ENCODE peak calls at places on chromosome 6, in ten cellular contexts. A is stimulated activated CD4-positive, alpha-beta T cell treated with anti-CD3 and anti-CD28 coated beads, Interleukin-12 subunit alpha, Interleukin-12 subunit beta, amount 100 ng/mL, for 48 hours; J is A549; D is activated T-helper 1 cell treated with anti-CD3 and anti-CD28 coated beads, Interleukin-2, amount 50 U/mL, for 16 hours; C is activated naive CD4-positive, alpha-beta T cell treated with anti-CD3 and anti-CD28 coated beads, Interleukin-2, amount 50 U/mL, for 16 hours; Z is iPS-NIHi11; E is SHP77; N is CD8-positive, alpha-beta T cell; L is dorsolateral prefrontal cortex; S is GF-D8. U is an unnamed sample.

GRCh38 chr6:165875946-165876345 is 212.9 kb upstream of the PDE10A start:
- DNase-seq in C (no peak), N (no peak), J (no peak), L (no peak), A (no peak), S (no peak), E (no peak), D (no peak), Z (no peak), U (no peak)

GRCh38 chr6:14727494-14728395 is 518.1 kb upstream of the JARID2 start:
- DNase-seq in E (no peak), A (no peak), C (no peak), D (no peak), S (peak; percentile 77), Z (no peak), J (no peak), L (no peak), N (no peak), U (no peak)

GRCh38 chr6:163605388-163606097 is 191.0 kb downstream of the QKI start:
- DNase-seq in N (no peak), E (no peak), C (no peak), Z (no peak), A (no peak), S (no peak), D (no peak), L (no peak), J (no peak), U (no peak)

GRCh38 chr6:151349651-151350270 is 41.6 kb downstream of the ZBTB2 start:
- DNase-seq in L (no peak), Z (no peak), J (no peak), D (no peak), C (no peak), S (no peak), A (no peak), E (no peak), N (no peak), U (no peak)

GRCh38 chr6:42564496-42564890 is 664 bp downstream of the UBR2 start:
- DNase-seq in L (no peak), J (no peak), C (no peak), Z (no peak), S (no peak), E (no peak), A (no peak), N (no peak), D (no peak), U (no peak)

GRCh38 chr6:57177545-57178225 is 5.6 kb downstream of the BAG2 start:
- DNase-seq in L (no peak), C (no peak), J (no peak), D (no peak), N (no peak), E (no peak), A (no peak), Z (no peak), S (no peak), U (no peak)

GRCh38 chr6:19723533-19723932 is 113.6 kb upstream of the ID4 start:
- DNase-seq in L (no peak), C (no peak), E (no peak), J (peak; percentile 36), S (no peak), D (no peak), N (no peak), Z (no peak), A (no peak), U (no peak)

GRCh38 chr6:131754088-131754487 is 43.3 kb upstream of the CTAGE9 start:
- DNase-seq in S (no peak), C (no peak), D (no peak), E (no peak), A (no peak), J (no peak), N (no peak), L (no peak), Z (no peak), U (no peak)